ENCODE peak calls at places on chromosomes 2 and 18, in eight cellular contexts. One of them, this sample, is unnamed. For H3K27me3, the result is how much of the 10 kb centered on the place peaks cover.

GRCh38 chr2:109218087-109218791 is 89.2 kb downstream of the SH3RF3 start:
- DNase-seq in lower lobe of right lung: no peak
- DNase-seq in adrenal gland: no peak
- DNase-seq in MM.1S: peak
- DNase-seq in IMR-90: peak
- DNase-seq in left ventricle myocardium inferior: no peak
- DNase-seq in HL-60: no peak
- DNase-seq in mammary epithelial cell: peak
- DNase-seq in this sample: no peak

GRCh38 chr2:172098650-172099471 is 3.8 kb downstream of the DLX2 start:
- DNase-seq in IMR-90: peak
- DNase-seq in MM.1S: no peak
- DNase-seq in lower lobe of right lung: no peak
- DNase-seq in left ventricle myocardium inferior: no peak
- DNase-seq in adrenal gland: peak
- DNase-seq in HL-60: no peak
- DNase-seq in mammary epithelial cell: peak
- DNase-seq in this sample: peak

GRCh38 chr2:181952413-181953226 is 33.0 kb upstream of the PPP1R1C start:
- DNase-seq in adrenal gland: no peak
- DNase-seq in IMR-90: peak
- DNase-seq in left ventricle myocardium inferior: no peak
- DNase-seq in lower lobe of right lung: no peak
- DNase-seq in mammary epithelial cell: no peak
- DNase-seq in HL-60: no peak
- DNase-seq in MM.1S: no peak
- DNase-seq in this sample: no peak

GRCh38 chr2:143768991-143769390 is 639.8 kb downstream of the ARHGAP15 start:
- DNase-seq in left ventricle myocardium inferior: no peak
- DNase-seq in adrenal gland: no peak
- DNase-seq in lower lobe of right lung: no peak
- DNase-seq in mammary epithelial cell: no peak
- DNase-seq in IMR-90: no peak
- DNase-seq in MM.1S: no peak
- DNase-seq in HL-60: no peak
- DNase-seq in this sample: no peak

GRCh38 chr2:36743954-36744353 is 47.4 kb downstream of the VIT start:
- DNase-seq in lower lobe of right lung: no peak
- DNase-seq in IMR-90: no peak
- DNase-seq in left ventricle myocardium inferior: no peak
- DNase-seq in adrenal gland: no peak
- DNase-seq in mammary epithelial cell: no peak
- DNase-seq in HL-60: no peak
- DNase-seq in MM.1S: no peak
- DNase-seq in this sample: no peak

GRCh38 chr2:42274872-42275271 is 86.1 kb downstream of the COX7A2L start:
- DNase-seq in lower lobe of right lung: no peak
- DNase-seq in adrenal gland: no peak
- DNase-seq in HL-60: no peak
- DNase-seq in left ventricle myocardium inferior: no peak
- DNase-seq in MM.1S: no peak
- DNase-seq in mammary epithelial cell: no peak
- DNase-seq in IMR-90: no peak
- DNase-seq in this sample: no peak

GRCh38 chr2:216665717-216666116 is 29.6 kb downstream of the IGFBP5 start:
- DNase-seq in MM.1S: no peak
- DNase-seq in HL-60: no peak
- DNase-seq in mammary epithelial cell: peak
- DNase-seq in IMR-90: no peak
- DNase-seq in adrenal gland: no peak
- DNase-seq in lower lobe of right lung: no peak
- DNase-seq in left ventricle myocardium inferior: no peak
- DNase-seq in this sample: peak

GRCh38 chr18:79511671-79512301 is 116.1 kb downstream of the NFATC1 start:
- DNase-seq in adrenal gland: no peak
- DNase-seq in lower lobe of right lung: no peak
- DNase-seq in mammary epithelial cell: no peak
- DNase-seq in MM.1S: no peak
- DNase-seq in left ventricle myocardium inferior: no peak
- DNase-seq in HL-60: no peak
- DNase-seq in IMR-90: no peak
- DNase-seq in this sample: peak

GRCh38 chr2:126510960-126511359 is 145.0 kb upstream of the GYPC start:
- DNase-seq in left ventricle myocardium inferior: no peak
- DNase-seq in HL-60: no peak
- DNase-seq in adrenal gland: no peak
- DNase-seq in IMR-90: no peak
- DNase-seq in mammary epithelial cell: no peak
- DNase-seq in lower lobe of right lung: no peak
- DNase-seq in MM.1S: no peak
- DNase-seq in this sample: no peak

GRCh38 chr2:3516831-3517230 is 2.5 kb downstream of the ADI1 start:
- DNase-seq in adrenal gland: no peak
- DNase-seq in IMR-90: no peak
- DNase-seq in HL-60: no peak
- DNase-seq in left ventricle myocardium inferior: no peak
- DNase-seq in lower lobe of right lung: no peak
- DNase-seq in MM.1S: no peak
- DNase-seq in mammary epithelial cell: no peak
- DNase-seq in this sample: no peak

GRCh38 chr18:24071029-24071428 is 56.5 kb downstream of the TTC39C start:
- DNase-seq in mammary epithelial cell: no peak
- DNase-seq in lower lobe of right lung: no peak
- DNase-seq in left ventricle myocardium inferior: no peak
- DNase-seq in MM.1S: no peak
- DNase-seq in IMR-90: no peak
- DNase-seq in HL-60: no peak
- DNase-seq in adrenal gland: no peak
- DNase-seq in this sample: no peak

GRCh38 chr2:96205238-96205637 is 3.4 kb downstream of the STARD7 start:
- DNase-seq in adrenal gland: peak
- DNase-seq in mammary epithelial cell: peak
- DNase-seq in lower lobe of right lung: no peak
- DNase-seq in HL-60: no peak
- DNase-seq in IMR-90: no peak
- DNase-seq in MM.1S: no peak
- DNase-seq in left ventricle myocardium inferior: no peak
- DNase-seq in this sample: no peak

GRCh38 chr2:190864375-190864774 is 16.2 kb upstream of the GLS start:
- DNase-seq in mammary epithelial cell: no peak
- DNase-seq in HL-60: no peak
- DNase-seq in MM.1S: no peak
- DNase-seq in IMR-90: peak
- DNase-seq in lower lobe of right lung: no peak
- DNase-seq in left ventricle myocardium inferior: no peak
- DNase-seq in adrenal gland: no peak
- DNase-seq in this sample: no peak

GRCh38 chr18:2512059-2512458 is 59.2 kb downstream of the METTL4 start:
- DNase-seq in mammary epithelial cell: no peak
- DNase-seq in left ventricle myocardium inferior: no peak
- DNase-seq in MM.1S: no peak
- DNase-seq in HL-60: no peak
- DNase-seq in IMR-90: no peak
- DNase-seq in adrenal gland: no peak
- DNase-seq in lower lobe of right lung: no peak
- DNase-seq in this sample: no peak

GRCh38 chr2:54577944-54578667 is 122.0 kb downstream of the SPTBN1 start:
- DNase-seq in mammary epithelial cell: no peak
- DNase-seq in left ventricle myocardium inferior: no peak
- DNase-seq in HL-60: no peak
- DNase-seq in IMR-90: no peak
- DNase-seq in MM.1S: no peak
- DNase-seq in adrenal gland: no peak
- DNase-seq in lower lobe of right lung: no peak
- DNase-seq in this sample: no peak

GRCh38 chr2:96962567-96963203 is 23.7 kb downstream of the FAM178B start:
- DNase-seq in mammary epithelial cell: no peak
- DNase-seq in IMR-90: no peak
- DNase-seq in left ventricle myocardium inferior: no peak
- DNase-seq in lower lobe of right lung: no peak
- DNase-seq in adrenal gland: no peak
- DNase-seq in MM.1S: peak
- DNase-seq in HL-60: peak
- DNase-seq in this sample: no peak

GRCh38 chr2:201157694-201158093 is 25.2 kb upstream of the CASP10 start:
- DNase-seq in adrenal gland: no peak
- DNase-seq in lower lobe of right lung: no peak
- DNase-seq in left ventricle myocardium inferior: no peak
- DNase-seq in MM.1S: no peak
- DNase-seq in mammary epithelial cell: peak
- DNase-seq in HL-60: peak
- DNase-seq in IMR-90: no peak
- DNase-seq in this sample: no peak

GRCh38 chr2:234483568-234484251 is 13.2 kb downstream of the ARL4C start:
- DNase-seq in IMR-90: no peak
- DNase-seq in mammary epithelial cell: no peak
- DNase-seq in MM.1S: peak
- DNase-seq in lower lobe of right lung: peak
- DNase-seq in adrenal gland: peak
- DNase-seq in HL-60: peak
- DNase-seq in left ventricle myocardium inferior: no peak
- DNase-seq in this sample: peak

GRCh38 chr2:20378891-20379519 is 28.4 kb upstream of the PUM2 start:
- DNase-seq in mammary epithelial cell: peak
- DNase-seq in left ventricle myocardium inferior: peak
- DNase-seq in IMR-90: peak
- DNase-seq in lower lobe of right lung: peak
- DNase-seq in MM.1S: no peak
- DNase-seq in HL-60: no peak
- DNase-seq in adrenal gland: peak
- DNase-seq in this sample: peak
- TF ChIP-seq CTCF in mammary epithelial cell: peak
- TF ChIP-seq CTCF in left ventricle myocardium inferior: peak
- TF ChIP-seq CTCF in IMR-90: peak
- TF ChIP-seq CTCF in lower lobe of right lung: peak
- TF ChIP-seq CTCF in MM.1S: peak
- TF ChIP-seq CTCF in HL-60: no peak
- TF ChIP-seq CTCF in adrenal gland: peak
- TF ChIP-seq CTCF in this sample: peak

DNA sequence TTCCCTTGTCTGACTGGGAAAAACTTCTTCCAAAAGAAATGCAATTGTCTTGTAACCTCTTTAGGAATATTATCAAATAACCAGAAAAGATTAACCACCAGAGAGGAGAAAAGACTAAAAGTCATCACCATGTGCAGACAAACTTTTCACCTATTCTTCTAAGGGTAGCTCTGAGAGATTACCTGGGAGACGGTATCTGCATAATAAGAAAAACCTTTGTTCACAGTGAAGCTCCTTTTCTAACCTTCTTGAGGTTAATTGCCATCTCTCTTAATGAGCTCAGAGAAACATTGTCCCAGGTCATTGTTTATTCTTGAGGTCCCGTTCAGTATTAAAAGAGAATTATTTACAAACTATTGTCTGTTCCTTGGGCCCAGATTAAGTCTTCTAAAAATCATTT is 1091.2 kb upstream of the LRRTM1 start:
- DNase-seq in IMR-90: no peak
- DNase-seq in adrenal gland: no peak
- DNase-seq in left ventricle myocardium inferior: no peak
- DNase-seq in MM.1S: no peak
- DNase-seq in HL-60: no peak
- DNase-seq in lower lobe of right lung: no peak
- DNase-seq in mammary epithelial cell: no peak
- DNase-seq in this sample: no peak
- H3K27me3 ChIP-seq in IMR-90: under half
- H3K27me3 ChIP-seq in adrenal gland: under half
- H3K27me3 ChIP-seq in left ventricle myocardium inferior: under half
- H3K27me3 ChIP-seq in MM.1S: under half
- H3K27me3 ChIP-seq in HL-60: under half
- H3K27me3 ChIP-seq in lower lobe of right lung: under half
- H3K27me3 ChIP-seq in mammary epithelial cell: under half
- H3K27me3 ChIP-seq in this sample: under half

GRCh38 chr2:217975626-217976025 is 27.2 kb downstream of the TNS1 start:
- DNase-seq in mammary epithelial cell: no peak
- DNase-seq in MM.1S: no peak
- DNase-seq in IMR-90: no peak
- DNase-seq in lower lobe of right lung: no peak
- DNase-seq in adrenal gland: no peak
- DNase-seq in left ventricle myocardium inferior: no peak
- DNase-seq in HL-60: no peak
- DNase-seq in this sample: peak
- H3K4me3 ChIP-seq in mammary epithelial cell: no peak
- H3K4me3 ChIP-seq in MM.1S: no peak
- H3K4me3 ChIP-seq in IMR-90: no peak
- H3K4me3 ChIP-seq in lower lobe of right lung: no peak
- H3K4me3 ChIP-seq in adrenal gland: no peak
- H3K4me3 ChIP-seq in left ventricle myocardium inferior: no peak
- H3K4me3 ChIP-seq in HL-60: no peak
- H3K4me3 ChIP-seq in this sample: no peak

DNA sequence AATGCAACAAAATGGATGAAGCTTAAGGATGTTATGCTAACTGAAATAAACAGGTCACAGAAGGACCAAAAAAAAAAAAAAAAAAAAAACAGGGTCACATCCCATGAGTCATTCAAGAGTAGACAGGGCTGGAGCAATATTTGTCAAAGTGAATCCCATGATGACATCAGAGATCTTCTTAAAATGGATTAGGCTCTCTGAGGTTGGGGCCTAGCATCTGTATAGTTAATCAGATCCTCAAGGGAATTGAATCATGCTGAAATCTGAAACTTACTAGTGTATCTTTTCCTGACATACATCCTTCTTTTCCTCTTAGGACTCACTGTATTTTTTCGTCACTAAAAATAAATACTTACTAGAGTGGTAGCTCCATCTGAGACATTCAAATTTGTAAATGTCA is 380.6 kb upstream of the NXPH2 start:
- DNase-seq in left ventricle myocardium inferior: no peak
- DNase-seq in lower lobe of right lung: no peak
- DNase-seq in HL-60: no peak
- DNase-seq in adrenal gland: no peak
- DNase-seq in MM.1S: no peak
- DNase-seq in IMR-90: no peak
- DNase-seq in mammary epithelial cell: no peak
- DNase-seq in this sample: no peak
- TF ChIP-seq CTCF in left ventricle myocardium inferior: no peak
- TF ChIP-seq CTCF in lower lobe of right lung: no peak
- TF ChIP-seq CTCF in HL-60: no peak
- TF ChIP-seq CTCF in adrenal gland: no peak
- TF ChIP-seq CTCF in MM.1S: no peak
- TF ChIP-seq CTCF in IMR-90: no peak
- TF ChIP-seq CTCF in mammary epithelial cell: no peak
- TF ChIP-seq CTCF in this sample: no peak